ENCODE peak calls at places on chromosome 17, in six cellular contexts. A is A549, C is transverse colon, I is GM12878, V is esophagus muscularis mucosa, L is sigmoid colon. R is an unnamed sample.

GRCh38 chr17:61368832-61369468 is 30.7 kb upstream of the TBX2 start:
- DNase-seq in C (no peak), L (no peak), I (no peak), A (no peak), V (no peak), R (no peak)

GRCh38 chr17:40378966-40379365 is 14.4 kb upstream of the GJD3 start:
- DNase-seq in C (no peak), V (peak; percentile 66), I (no peak), L (no peak), A (no peak), R (no peak)

GRCh38 chr17:76048711-76049110 is 21.6 kb upstream of the EVPL start:
- DNase-seq in A (no peak), C (no peak), V (no peak), L (no peak), I (no peak), R (no peak)

GRCh38 chr17:52209507-52209906 is 51.0 kb upstream of the CA10 start:
- DNase-seq in L (no peak), I (no peak), V (no peak), C (no peak), A (no peak), R (no peak)

GRCh38 chr17:70913086-70913485 is 743.8 kb downstream of the KCNJ2 start:
- DNase-seq in A (no peak), C (no peak), L (no peak), I (no peak), V (no peak), R (no peak)

GRCh38 chr17:45385331-45385997 is 47.2 kb downstream of the ARHGAP27 start:
- DNase-seq in A (peak; percentile 94), C (peak; percentile 92), V (peak; percentile 97), I (peak; percentile 56), L (peak; percentile 93), R (peak; percentile 83)

GRCh38 chr17:74431568-74432483 is at the start of gene GPRC5C:
- DNase-seq in V (no peak), C (peak; percentile 92), L (peak; percentile 80), I (no peak), A (peak; percentile 96), R (peak; percentile 90)

GRCh38 chr17:11391134-11391533 is 150.1 kb downstream of the SHISA6 start:
- DNase-seq in V (no peak), A (no peak), C (peak; percentile 36), I (no peak), L (no peak), R (no peak)

GRCh38 chr17:77645441-77646430 is 312.8 kb upstream of the TNRC6C start:
- DNase-seq in I (no peak), V (no peak), A (no peak), L (no peak), C (no peak), R (no peak)

GRCh38 chr17:65629234-65629690 is 67.8 kb upstream of the AXIN2 start:
- DNase-seq in C (no peak), A (no peak), I (no peak), V (no peak), L (no peak), R (no peak)

GRCh38 chr17:11122908-11123307 is 118.1 kb upstream of the SHISA6 start:
- DNase-seq in I (no peak), A (no peak), C (peak; percentile 33), L (peak; percentile 87), V (no peak), R (no peak)

GRCh38 chr17:34579017-34579946 is at the start of gene TMEM132E:
- DNase-seq in L (peak; percentile 71), C (peak; percentile 13), V (no peak), I (no peak), A (no peak), R (peak; percentile 43)

GRCh38 chr17:76894842-76895241 is 26.6 kb downstream of the MGAT5B start:
- DNase-seq in I (no peak), A (no peak), V (no peak), L (no peak), C (no peak), R (no peak)

GRCh38 chr17:58840820-58841612 is 85.4 kb downstream of the PPM1E start:
- DNase-seq in A (no peak), V (no peak), C (no peak), I (no peak), L (no peak), R (no peak)

GRCh38 chr17:71251276-71251675 is 869.5 kb upstream of the SOX9 start:
- DNase-seq in C (no peak), V (no peak), I (no peak), A (no peak), L (no peak), R (no peak)

GRCh38 chr17:73841431-73842060 is 197.3 kb upstream of the SDK2 start:
- DNase-seq in I (no peak), A (peak; percentile 54), V (no peak), C (peak; percentile 14), L (no peak), R (no peak)

GRCh38 chr17:8223356-8224063 is 13.1 kb upstream of the AURKB start:
- DNase-seq in A (peak; percentile 48), I (no peak), V (no peak), C (peak; percentile 74), L (peak; percentile 85), R (peak; percentile 71)

GRCh38 chr17:50798424-50799344 is 31.4 kb upstream of the ANKRD40CL start:
- DNase-seq in C (no peak), L (no peak), V (no peak), I (no peak), A (no peak), R (no peak)

GRCh38 chr17:82239401-82239925 is 10.6 kb downstream of the SLC16A3 start:
- DNase-seq in C (no peak), I (no peak), A (no peak), V (no peak), L (no peak), R (peak; percentile 36)

GRCh38 chr17:80987941-80988461 is 3.6 kb upstream of the CHMP6 start:
- DNase-seq in I (no peak), V (no peak), A (no peak), C (no peak), L (no peak), R (peak; percentile 29)

GRCh38 chr17:67855504-67856324 is 30.4 kb downstream of the BPTF start:
- DNase-seq in V (no peak), A (no peak), I (no peak), L (no peak), C (no peak), R (no peak)

GRCh38 chr17:17104494-17104893 is 62.2 kb downstream of the MPRIP start:
- DNase-seq in L (no peak), A (no peak), V (no peak), I (no peak), C (no peak), R (no peak)

GRCh38 chr17:39002991-39003715 is 36.0 kb upstream of the FBXO47 start:
- DNase-seq in L (peak; percentile 94), A (no peak), I (no peak), C (peak; percentile 62), V (peak; percentile 93), R (no peak)

GRCh38 chr17:4944163-4944553 is 4.1 kb downstream of the RNF167 start:
- DNase-seq in V (no peak), L (no peak), I (no peak), A (no peak), C (peak; percentile 37), R (no peak)

GRCh38 chr17:4941027-4941610 is 1.1 kb downstream of the RNF167 start:
- DNase-seq in I (no peak), A (no peak), C (no peak), L (no peak), V (no peak), R (no peak)

GRCh38 chr17:4944554-4945175 is 3.7 kb downstream of the PFN1 start:
- DNase-seq in C (no peak), I (no peak), L (no peak), A (no peak), V (no peak), R (no peak)

GRCh38 chr17:4940625-4941021 is 555 bp downstream of the RNF167 start:
- DNase-seq in V (no peak), C (peak; percentile 60), A (no peak), L (no peak), I (no peak), R (no peak)

DNA sequence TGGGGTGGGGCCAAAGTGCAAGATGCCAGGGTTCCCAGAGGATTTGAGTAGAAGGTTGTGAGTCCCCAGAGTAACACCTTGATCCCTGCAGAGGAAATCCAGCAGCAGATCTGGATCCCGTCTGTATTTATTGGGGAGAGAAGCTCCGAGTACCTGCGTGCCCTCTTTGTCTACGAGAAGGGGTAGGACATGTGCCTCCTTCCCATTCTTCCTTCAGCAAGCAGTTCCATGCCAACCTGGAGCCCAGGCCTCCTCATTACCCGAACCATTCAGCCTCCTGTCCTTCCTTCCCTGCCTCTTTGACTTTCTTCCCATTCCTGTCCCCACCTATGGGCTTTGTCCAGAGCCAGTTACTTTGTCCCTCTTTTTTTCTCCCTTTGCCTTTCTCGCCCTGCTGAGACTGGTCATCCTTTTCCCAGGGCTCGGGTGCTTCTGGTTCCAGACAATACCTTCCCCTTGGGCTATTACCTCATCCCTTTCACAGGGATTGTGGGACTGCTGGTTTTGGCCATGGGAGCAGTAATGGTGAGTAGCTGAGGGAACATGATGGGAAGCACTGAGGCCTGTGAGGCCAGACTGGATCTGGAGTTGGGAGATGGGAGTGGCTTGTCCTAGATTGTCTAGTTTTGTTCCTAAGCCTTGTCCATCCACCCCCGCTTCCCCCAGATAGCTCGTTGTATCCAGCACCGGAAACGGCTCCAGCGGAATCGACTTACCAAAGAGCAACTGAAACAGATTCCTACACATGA is 2.9 kb downstream of the RNF167 start:
- DNase-seq in V (no peak), L (no peak), I (no peak), C (no peak), A (no peak), R (no peak)
- TF ChIP-seq POLR2A in V (no peak), L (no peak), I (peak; percentile 69), C (no peak), A (no peak), R (no peak)

GRCh38 chr17:36617773-36618172 is 16.4 kb downstream of the MRM1 start:
- DNase-seq in A (no peak), V (no peak), C (no peak), L (no peak), I (no peak), R (no peak)
- TF ChIP-seq EP300 in A (no peak), V (no peak), C (no peak), L (no peak), I (no peak), R (no peak)

GRCh38 chr17:69228576-69228975 is at the start of gene ABCA10:
- DNase-seq in V (no peak), A (no peak), L (no peak), I (no peak), C (no peak), R (no peak)
- TF ChIP-seq POLR2A in V (no peak), A (no peak), L (no peak), I (no peak), C (no peak), R (no peak)

DNA sequence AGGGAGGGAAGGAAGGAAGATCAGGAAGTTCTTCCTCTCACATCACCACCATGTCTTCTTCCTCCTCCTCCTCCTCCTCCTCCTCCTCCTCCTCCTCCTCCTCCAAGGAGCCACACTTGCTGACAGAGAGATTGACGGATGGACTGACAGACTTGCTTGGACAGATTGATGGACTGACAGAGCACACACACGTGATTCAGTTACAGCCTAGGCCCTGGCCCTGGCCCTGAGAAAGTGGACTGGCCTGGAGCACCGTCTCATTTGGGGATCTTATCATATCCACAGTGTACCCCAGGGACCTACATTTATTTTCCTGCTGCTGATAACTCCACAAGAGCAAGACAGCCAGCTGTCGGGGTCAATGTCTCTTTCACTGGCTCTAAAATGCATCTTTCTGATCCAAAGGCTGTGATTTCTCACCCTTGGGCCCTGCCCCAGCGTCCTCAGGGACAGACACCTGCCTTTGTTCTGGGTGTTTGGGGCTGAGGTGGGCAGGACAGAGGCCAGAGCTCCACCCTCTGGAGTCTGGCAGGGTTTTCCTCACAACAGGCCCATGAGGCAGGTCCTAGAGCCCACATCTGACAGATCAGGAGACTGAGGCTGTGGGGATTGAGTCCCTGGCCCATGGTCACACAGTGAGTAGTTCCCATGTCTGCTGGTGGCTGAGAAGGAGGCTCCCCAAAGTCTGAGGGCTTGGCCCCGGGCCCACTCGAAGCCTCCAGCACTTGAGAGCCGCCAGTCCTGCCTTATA is 2.3 kb upstream of the P2RX1 start:
- DNase-seq in A (no peak), C (no peak), I (no peak), V (no peak), L (no peak), R (no peak)
- TF ChIP-seq EP300 in A (no peak), C (no peak), I (no peak), V (no peak), L (no peak), R (no peak)

R was measured in ovary.